ENCODE peak calls at places on chromosomes 11 and 22, in four cellular contexts. One of them, this sample, is unnamed.

GRCh38 chr11:120547871-120548681 is 36.5 kb downstream of the GRIK4 start:
- DNase-seq in lower leg skin: peak; percentile 56
- DNase-seq in central memory CD4-positive, alpha-beta T cell: no peak
- DNase-seq in endothelial cell: no peak
- DNase-seq in this sample: peak; percentile 95

GRCh38 chr11:72308226-72309073 is 64.5 kb upstream of the PHOX2A start:
- DNase-seq in lower leg skin: no peak
- DNase-seq in central memory CD4-positive, alpha-beta T cell: no peak
- DNase-seq in endothelial cell: no peak
- DNase-seq in this sample: no peak

GRCh38 chr22:36540867-36541642 is 12.1 kb upstream of the EIF3D start:
- DNase-seq in lower leg skin: no peak
- DNase-seq in central memory CD4-positive, alpha-beta T cell: no peak
- DNase-seq in endothelial cell: no peak
- DNase-seq in this sample: no peak

GRCh38 chr22:17628304-17629166 is at the start of gene ATP6V1E1:
- DNase-seq in lower leg skin: peak; percentile 98
- DNase-seq in central memory CD4-positive, alpha-beta T cell: peak; percentile 93
- DNase-seq in endothelial cell: peak; percentile 95
- DNase-seq in this sample: peak; percentile 97

GRCh38 chr11:128689586-128689945 is 4.3 kb upstream of the FLI1 start:
- DNase-seq in lower leg skin: no peak
- DNase-seq in central memory CD4-positive, alpha-beta T cell: no peak
- DNase-seq in endothelial cell: no peak
- DNase-seq in this sample: no peak

GRCh38 chr11:44634401-44635281 is 69.2 kb downstream of the CD82 start:
- DNase-seq in lower leg skin: peak; percentile 17
- DNase-seq in central memory CD4-positive, alpha-beta T cell: no peak
- DNase-seq in endothelial cell: no peak
- DNase-seq in this sample: peak; percentile 54

GRCh38 chr11:68412593-68413475 is 47.7 kb upstream of the PPP6R3 start:
- DNase-seq in lower leg skin: peak; percentile 74
- DNase-seq in central memory CD4-positive, alpha-beta T cell: no peak
- DNase-seq in endothelial cell: no peak
- DNase-seq in this sample: no peak

GRCh38 chr22:33766056-33766455 is 154.2 kb downstream of the LARGE1 start:
- DNase-seq in lower leg skin: no peak
- DNase-seq in central memory CD4-positive, alpha-beta T cell: no peak
- DNase-seq in endothelial cell: no peak
- DNase-seq in this sample: no peak

GRCh38 chr22:44086759-44087158 is 62.7 kb downstream of the PARVB start:
- DNase-seq in lower leg skin: no peak
- DNase-seq in central memory CD4-positive, alpha-beta T cell: no peak
- DNase-seq in endothelial cell: no peak
- DNase-seq in this sample: no peak

GRCh38 chr11:109735139-109735538 is 313.1 kb downstream of the C11orf87 start:
- DNase-seq in lower leg skin: no peak
- DNase-seq in central memory CD4-positive, alpha-beta T cell: no peak
- DNase-seq in endothelial cell: no peak
- DNase-seq in this sample: no peak

GRCh38 chr11:117915672-117916235 is 13.4 kb downstream of the TMPRSS13 start:
- DNase-seq in lower leg skin: no peak
- DNase-seq in central memory CD4-positive, alpha-beta T cell: no peak
- DNase-seq in endothelial cell: no peak
- DNase-seq in this sample: no peak

GRCh38 chr22:36405221-36405631 is 17.5 kb upstream of the MYH9 start:
- DNase-seq in lower leg skin: no peak
- DNase-seq in central memory CD4-positive, alpha-beta T cell: peak; percentile 40
- DNase-seq in endothelial cell: no peak
- DNase-seq in this sample: no peak

GRCh38 chr22:19959587-19960490 is 18.2 kb upstream of the TXNRD2 start:
- DNase-seq in lower leg skin: no peak
- DNase-seq in central memory CD4-positive, alpha-beta T cell: no peak
- DNase-seq in endothelial cell: no peak
- DNase-seq in this sample: no peak

GRCh38 chr11:135036488-135037297 is 624.7 kb upstream of the B3GAT1 start:
- DNase-seq in lower leg skin: no peak
- DNase-seq in central memory CD4-positive, alpha-beta T cell: no peak
- DNase-seq in endothelial cell: no peak
- DNase-seq in this sample: no peak

GRCh38 chr22:45632791-45633515 is 38.7 kb upstream of the ATXN10 start:
- DNase-seq in lower leg skin: no peak
- DNase-seq in central memory CD4-positive, alpha-beta T cell: no peak
- DNase-seq in endothelial cell: no peak
- DNase-seq in this sample: no peak

GRCh38 chr11:73152861-73153483 is 10.9 kb upstream of the FCHSD2 start:
- DNase-seq in lower leg skin: no peak
- DNase-seq in central memory CD4-positive, alpha-beta T cell: peak; percentile 21
- DNase-seq in endothelial cell: no peak
- DNase-seq in this sample: no peak

GRCh38 chr11:113176971-113177370 is 137.4 kb upstream of the TTC12 start:
- DNase-seq in lower leg skin: no peak
- DNase-seq in central memory CD4-positive, alpha-beta T cell: no peak
- DNase-seq in endothelial cell: no peak
- DNase-seq in this sample: no peak

GRCh38 chr11:15735711-15736110 is 620.6 kb downstream of the SOX6 start:
- DNase-seq in lower leg skin: no peak
- DNase-seq in central memory CD4-positive, alpha-beta T cell: no peak
- DNase-seq in endothelial cell: no peak
- DNase-seq in this sample: no peak

GRCh38 chr22:37425369-37425768 is 1.9 kb downstream of the ELFN2 start:
- DNase-seq in lower leg skin: no peak
- DNase-seq in central memory CD4-positive, alpha-beta T cell: no peak
- DNase-seq in endothelial cell: no peak
- DNase-seq in this sample: no peak

GRCh38 chr22:47784367-47784983 is 1022.0 kb downstream of the TBC1D22A start:
- DNase-seq in lower leg skin: no peak
- DNase-seq in central memory CD4-positive, alpha-beta T cell: no peak
- DNase-seq in endothelial cell: no peak
- DNase-seq in this sample: no peak

GRCh38 chr11:69815973-69816372 is 3.2 kb downstream of the FGF3 start:
- DNase-seq in lower leg skin: no peak
- DNase-seq in central memory CD4-positive, alpha-beta T cell: no peak
- DNase-seq in endothelial cell: no peak
- DNase-seq in this sample: no peak

GRCh38 chr11:117843666-117844484 is 19.3 kb upstream of the FXYD2 start:
- DNase-seq in lower leg skin: peak; percentile 74
- DNase-seq in central memory CD4-positive, alpha-beta T cell: peak; percentile 64
- DNase-seq in endothelial cell: peak; percentile 88
- DNase-seq in this sample: peak; percentile 80

GRCh38 chr22:40411506-40411861 is 41.1 kb downstream of the SGSM3 start:
- DNase-seq in lower leg skin: no peak
- DNase-seq in central memory CD4-positive, alpha-beta T cell: no peak
- DNase-seq in endothelial cell: no peak
- DNase-seq in this sample: no peak

GRCh38 chr22:40685406-40685805 is 6.1 kb downstream of the MCHR1 start:
- DNase-seq in lower leg skin: no peak
- DNase-seq in central memory CD4-positive, alpha-beta T cell: peak; percentile 22
- DNase-seq in endothelial cell: no peak
- DNase-seq in this sample: no peak

GRCh38 chr11:123166095-123166559 is 28.9 kb downstream of the CLMP start:
- DNase-seq in lower leg skin: no peak
- DNase-seq in central memory CD4-positive, alpha-beta T cell: no peak
- DNase-seq in endothelial cell: peak; percentile 69
- DNase-seq in this sample: no peak

GRCh38 chr11:57344826-57345225 is 6.7 kb downstream of the P2RX3 start:
- DNase-seq in lower leg skin: no peak
- DNase-seq in central memory CD4-positive, alpha-beta T cell: no peak
- DNase-seq in endothelial cell: no peak
- DNase-seq in this sample: no peak

GRCh38 chr11:75946531-75947530 is 131.8 kb downstream of the UVRAG start:
- DNase-seq in lower leg skin: peak; percentile 19
- DNase-seq in central memory CD4-positive, alpha-beta T cell: no peak
- DNase-seq in endothelial cell: no peak
- DNase-seq in this sample: no peak

GRCh38 chr11:86193297-86194095 is 51.1 kb upstream of the EED start:
- DNase-seq in lower leg skin: peak; percentile 68
- DNase-seq in central memory CD4-positive, alpha-beta T cell: peak; percentile 63
- DNase-seq in endothelial cell: peak; percentile 62
- DNase-seq in this sample: no peak

GRCh38 chr11:117458275-117459120 is 130.8 kb downstream of the CEP164 start:
- DNase-seq in lower leg skin: no peak
- DNase-seq in central memory CD4-positive, alpha-beta T cell: no peak
- DNase-seq in endothelial cell: no peak
- DNase-seq in this sample: peak; percentile 39

GRCh38 chr22:35314161-35314942 is 14.7 kb downstream of the TOM1 start:
- DNase-seq in lower leg skin: no peak
- DNase-seq in central memory CD4-positive, alpha-beta T cell: no peak
- DNase-seq in endothelial cell: no peak
- DNase-seq in this sample: peak; percentile 62

This sample was measured in tibial artery.